ENCODE peak calls at places on chromosome 9, in eight cellular contexts. G, O, R, N, B, H, J and L are unnamed samples.

GRCh38 chr9:83219154-83219923 is 156.4 kb upstream of the RASEF start:
- DNase-seq in H (no peak), O (peak), B (peak), G (peak), J (peak), R (peak), N (peak), L (peak)

GRCh38 chr9:127075592-127076380 is 46.6 kb downstream of the ANGPTL2 start:
- DNase-seq in N (peak), G (no peak), B (no peak), J (no peak), R (no peak), H (no peak), O (no peak), L (no peak)

GRCh38 chr9:105841562-105841961 is 147.2 kb downstream of the TMEM38B start:
- DNase-seq in R (no peak), G (no peak), O (no peak), B (no peak), J (no peak), H (no peak), N (no peak), L (no peak)

GRCh38 chr9:15977438-15977837 is 424.6 kb downstream of the CCDC171 start:
- DNase-seq in H (no peak), B (no peak), J (no peak), R (no peak), G (no peak), N (no peak), O (peak), L (no peak)

GRCh38 chr9:15400281-15400941 is 22.3 kb upstream of the SNAPC3 start:
- DNase-seq in O (no peak), N (no peak), H (no peak), R (no peak), B (no peak), G (no peak), J (no peak), L (no peak)

GRCh38 chr9:134735441-134736175 is 94.0 kb downstream of the COL5A1 start:
- DNase-seq in N (no peak), H (no peak), B (peak), J (peak), R (peak), G (no peak), O (no peak), L (no peak)

GRCh38 chr9:120859361-120859760 is 16.6 kb upstream of the PSMD5 start:
- DNase-seq in O (no peak), J (no peak), H (no peak), N (no peak), B (no peak), R (no peak), G (no peak), L (no peak)

GRCh38 chr9:70135176-70135575 is 91.5 kb downstream of the MAMDC2 start:
- DNase-seq in J (no peak), R (no peak), N (no peak), B (no peak), G (no peak), O (no peak), H (no peak), L (no peak)

GRCh38 chr9:38687992-38688391 is 31.9 kb downstream of the FAM240B start:
- DNase-seq in B (no peak), N (no peak), J (no peak), R (no peak), G (no peak), H (no peak), O (no peak), L (no peak)

GRCh38 chr9:9117866-9118265 is 1318.3 kb upstream of the DMAC1 start:
- DNase-seq in J (no peak), N (no peak), R (no peak), B (peak), G (no peak), O (no peak), H (no peak), L (no peak)

GRCh38 chr9:7130421-7130820 is 372.6 kb downstream of the KDM4C start:
- DNase-seq in R (no peak), O (no peak), H (no peak), B (no peak), G (no peak), J (no peak), N (no peak), L (no peak)

GRCh38 chr9:129988607-129989361 is 54.2 kb downstream of the FNBP1 start:
- DNase-seq in B (no peak), O (no peak), N (peak), R (no peak), G (no peak), J (no peak), H (no peak), L (no peak)

GRCh38 chr9:81787747-81788632 is 98.6 kb upstream of the TLE1 start:
- DNase-seq in R (no peak), G (no peak), B (peak), H (no peak), J (no peak), N (peak), O (peak), L (no peak)

GRCh38 chr9:127206666-127207065 is 57.9 kb upstream of the GARNL3 start:
- DNase-seq in R (no peak), G (no peak), O (no peak), H (no peak), N (no peak), J (no peak), B (no peak), L (no peak)

GRCh38 chr9:75378036-75378435 is 289.7 kb downstream of the OSTF1 start:
- DNase-seq in N (peak), J (peak), R (no peak), G (peak), B (peak), H (no peak), O (peak), L (no peak)

GRCh38 chr9:22278426-22278825 is 168.2 kb upstream of the DMRTA1 start:
- DNase-seq in J (no peak), G (no peak), B (no peak), N (no peak), R (no peak), O (peak), H (no peak), L (no peak)

GRCh38 chr9:88538311-88539085 is 3.5 kb downstream of the NXNL2 start:
- DNase-seq in R (no peak), J (no peak), N (peak), B (no peak), O (peak), G (no peak), H (no peak), L (no peak)

GRCh38 chr9:121240394-121241145 is 27.4 kb upstream of the GSN start:
- DNase-seq in B (no peak), G (no peak), N (no peak), H (no peak), O (no peak), R (no peak), J (no peak), L (no peak)

GRCh38 chr9:92668746-92669526 is 995 bp downstream of the IPPK start:
- DNase-seq in N (peak), B (no peak), G (peak), H (no peak), O (peak), R (no peak), J (peak), L (no peak)

GRCh38 chr9:88766778-88767503 is 224.3 kb upstream of the S1PR3 start:
- DNase-seq in G (no peak), N (no peak), H (no peak), O (peak), J (no peak), B (no peak), R (no peak), L (no peak)

GRCh38 chr9:75197521-75197920 is 109.2 kb downstream of the OSTF1 start:
- DNase-seq in B (no peak), J (no peak), G (no peak), N (no peak), R (no peak), O (peak), H (no peak), L (no peak)

GRCh38 chr9:97512966-97513560 is 11.6 kb downstream of the TMOD1 start:
- DNase-seq in H (no peak), J (no peak), G (no peak), B (no peak), N (no peak), O (no peak), R (no peak), L (no peak)

GRCh38 chr9:127121628-127122175 is 733 bp downstream of the ANGPTL2 start:
- DNase-seq in B (no peak), H (no peak), O (peak), G (no peak), N (no peak), R (no peak), J (no peak), L (no peak)

GRCh38 chr9:4929917-4930316 is 55.2 kb upstream of the JAK2 start:
- DNase-seq in B (no peak), H (no peak), O (peak), J (no peak), R (no peak), G (no peak), N (peak), L (no peak)

GRCh38 chr9:85741112-85741874 is 461 bp downstream of the AGTPBP1 start:
- DNase-seq in G (peak), J (peak), H (peak), N (peak), B (peak), R (peak), O (peak), L (no peak)

GRCh38 chr9:3285365-3286161 is 240.2 kb downstream of the RFX3 start:
- DNase-seq in N (no peak), O (peak), R (no peak), H (no peak), G (no peak), J (no peak), B (no peak), L (no peak)

GRCh38 chr9:129609486-129610192 is 11.3 kb downstream of the C9orf50 start:
- DNase-seq in H (peak), J (peak), R (peak), B (peak), G (peak), O (peak), N (no peak), L (no peak)

GRCh38 chr9:75064307-75065025 is 23.5 kb downstream of the NMRK1 start:
- DNase-seq in J (no peak), H (no peak), G (no peak), B (no peak), N (no peak), O (peak), R (no peak), L (peak)

GRCh38 chr9:14322211-14323082 is 8.5 kb upstream of the NFIB start:
- DNase-seq in O (peak), B (peak), R (peak), N (peak), G (peak), J (peak), H (peak), L (peak)
- H3K27ac ChIP-seq in O (peak), B (peak), R (peak), N (peak), G (peak), J (peak), H (no peak), L (peak)

GRCh38 chr9:113540466-113540865 is 76.9 kb downstream of the RGS3 start:
- DNase-seq in G (no peak), O (no peak), J (no peak), N (no peak), R (no peak), H (no peak), B (no peak), L (no peak)
- H3K27ac ChIP-seq in G (no peak), O (no peak), J (no peak), N (no peak), R (no peak), H (no peak), B (no peak), L (peak)

DNA sequence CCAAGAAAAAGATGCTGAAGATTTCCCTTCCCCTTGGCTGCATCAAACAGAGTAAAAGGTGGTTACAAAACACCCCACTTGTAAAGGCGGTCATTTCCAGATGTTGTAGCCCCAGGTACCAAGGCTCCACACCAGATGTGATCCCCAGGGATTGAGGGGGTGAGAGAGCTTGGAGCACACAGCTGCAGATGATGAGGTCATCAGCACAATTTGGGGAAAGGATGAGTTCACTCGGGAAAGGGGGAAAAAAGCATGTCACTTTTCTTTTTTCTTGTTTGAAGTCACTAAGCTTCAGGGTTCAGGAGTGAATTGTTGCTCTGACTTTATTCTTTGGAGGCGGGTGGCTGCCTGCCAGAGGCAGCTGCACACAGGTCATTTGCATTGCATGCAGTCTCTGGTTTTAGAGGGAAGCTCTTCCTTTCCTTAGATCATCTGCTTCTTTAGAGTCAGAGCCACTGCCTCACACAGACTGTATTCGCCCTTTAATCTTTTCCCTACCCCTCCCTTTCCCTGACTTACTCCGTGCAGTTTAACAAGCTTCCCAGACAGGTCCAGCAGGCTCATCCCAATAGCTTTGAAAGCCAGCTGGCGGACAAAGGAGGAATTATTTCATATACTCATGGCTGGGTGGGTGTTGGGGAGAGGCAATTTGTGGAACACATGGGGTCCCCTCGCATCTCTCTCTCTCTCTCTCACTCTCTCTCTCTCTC is 409.3 kb upstream of the SLC24A2 start:
- DNase-seq in G (no peak), N (peak), R (no peak), H (no peak), B (no peak), J (no peak), O (no peak), L (no peak)
- H3K27ac ChIP-seq in G (no peak), N (no peak), R (no peak), H (no peak), B (no peak), J (no peak), O (no peak), L (no peak)

GRCh38 chr9:98796364-98797101 is at the start of gene ANKS6:
- DNase-seq in N (peak), B (peak), H (peak), J (peak), O (peak), G (peak), R (peak), L (peak)

GRCh38 chr9:98797491-98797890 is 1.1 kb upstream of the ANKS6 start:
- DNase-seq in B (no peak), J (no peak), N (no peak), G (no peak), R (no peak), O (no peak), H (no peak), L (no peak)

GRCh38 chr9:98795970-98796363 is 388 bp downstream of the ANKS6 start:
- DNase-seq in R (peak), O (no peak), H (no peak), B (peak), N (peak), J (peak), G (peak), L (no peak)

GRCh38 chr9:98794802-98795201 is 1.6 kb downstream of the ANKS6 start:
- DNase-seq in B (no peak), H (no peak), R (no peak), J (no peak), N (no peak), O (no peak), G (no peak), L (no peak)

GRCh38 chr9:98795295-98795955 is 930 bp downstream of the ANKS6 start:
- DNase-seq in R (no peak), G (no peak), H (no peak), B (no peak), O (no peak), J (no peak), N (no peak), L (no peak)
- H3K27ac ChIP-seq in R (peak), G (peak), H (peak), B (no peak), O (no peak), J (no peak), N (no peak), L (no peak)

GRCh38 chr9:94906181-94906580 is 179.7 kb downstream of the AOPEP start:
- DNase-seq in J (no peak), O (no peak), R (no peak), G (no peak), N (no peak), B (no peak), H (no peak), L (no peak)
- H3K27ac ChIP-seq in J (no peak), O (no peak), R (no peak), G (no peak), N (no peak), B (no peak), H (no peak), L (peak)

DNA sequence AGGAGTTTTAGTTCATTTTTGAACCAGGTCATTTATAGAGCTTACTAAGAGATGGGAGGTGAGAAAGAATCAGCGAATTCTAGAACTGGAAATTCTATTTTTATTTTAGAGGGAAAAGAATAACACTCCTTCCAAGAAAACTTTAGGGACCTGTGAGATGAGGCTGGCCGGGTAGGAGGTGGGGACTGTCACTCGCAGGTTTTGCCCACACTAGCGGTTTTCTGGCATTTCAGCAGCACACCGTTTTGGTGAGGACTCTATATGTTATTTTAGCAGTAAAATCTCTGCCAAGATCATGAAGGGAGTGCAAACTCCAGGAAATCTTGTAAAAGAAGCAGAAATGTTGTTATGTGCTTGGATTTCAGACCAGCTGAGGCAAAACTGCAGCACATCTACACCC is 470.5 kb downstream of the PSAT1 start:
- DNase-seq in B (no peak), H (no peak), G (no peak), O (no peak), R (no peak), N (no peak), J (no peak), L (no peak)
- H3K27ac ChIP-seq in B (no peak), H (no peak), G (no peak), O (no peak), R (no peak), N (no peak), J (no peak), L (no peak)